ENCODE peak calls at places on chromosomes 1 and 21, in seven cellular contexts. J is activated T-cell treated with anti-CD3 and anti-CD28 coated beads, Interleukin-2, amount 50 U/mL, for 72 hours; W is cardiac septum; X is NCI-H524 treated with DMSO at 0.1 percent for 48 hours; Y is activated CD4-positive, alpha-beta T cell treated with anti-CD3 and anti-CD28 coated beads, Interleukin-2, amount 50 U/mL, for 1 hour; S is epithelial cell of prostate; C is glutamatergic neuron. T is an unnamed sample.

GRCh38 chr1:44237721-44238457 is 24.6 kb downstream of the DMAP1 start:
- DNase-seq in J (peak; percentile 42), W (no peak), X (no peak), Y (peak; percentile 21), S (no peak), C (peak; percentile 79), T (peak; percentile 39)

GRCh38 chr1:17441265-17441992 is 2.0 kb upstream of the RCC2 start:
- DNase-seq in J (peak; percentile 36), W (no peak), X (no peak), Y (no peak), S (peak; percentile 92), C (no peak), T (no peak)

GRCh38 chr1:85612704-85613361 is 32.3 kb downstream of the CCN1 start:
- DNase-seq in J (no peak), W (no peak), X (no peak), Y (no peak), S (no peak), C (no peak), T (no peak)

GRCh38 chr1:27832762-27833161 is 2.2 kb downstream of the PPP1R8 start:
- DNase-seq in J (no peak), W (no peak), X (no peak), Y (no peak), S (no peak), C (no peak), T (no peak)

GRCh38 chr1:117897551-117897950 is 31.9 kb downstream of the GDAP2 start:
- DNase-seq in J (no peak), W (no peak), X (no peak), Y (no peak), S (no peak), C (no peak), T (no peak)

GRCh38 chr1:41658444-41659158 is 174.1 kb upstream of the EDN2 start:
- DNase-seq in J (no peak), W (peak; percentile 73), X (peak; percentile 43), Y (no peak), S (no peak), C (peak; percentile 64), T (no peak)

GRCh38 chr21:35336534-35336933 is 287.4 kb upstream of the RUNX1 start:
- DNase-seq in J (no peak), W (no peak), X (no peak), Y (no peak), S (no peak), C (no peak), T (no peak)

GRCh38 chr1:167911413-167911812 is 2.5 kb downstream of the ADCY10 start:
- DNase-seq in J (no peak), W (no peak), X (no peak), Y (no peak), S (no peak), C (no peak), T (no peak)

GRCh38 chr1:164440222-164440621 is 118.8 kb upstream of the PBX1 start:
- DNase-seq in J (no peak), W (peak; percentile 76), X (no peak), Y (no peak), S (no peak), C (no peak), T (no peak)

GRCh38 chr1:30198805-30199403 is 524.5 kb downstream of the MATN1 start:
- DNase-seq in J (no peak), W (no peak), X (no peak), Y (no peak), S (no peak), C (no peak), T (no peak)

GRCh38 chr1:116847688-116848531 is 61.8 kb upstream of the PTGFRN start:
- DNase-seq in J (peak; percentile 49), W (no peak), X (no peak), Y (no peak), S (no peak), C (no peak), T (no peak)

GRCh38 chr1:93874025-93874651 is 4.9 kb downstream of the DNTTIP2 start:
- DNase-seq in J (no peak), W (no peak), X (no peak), Y (no peak), S (peak; percentile 8), C (no peak), T (no peak)

GRCh38 chr1:154468480-154469240 is 33.4 kb upstream of the TDRD10 start:
- DNase-seq in J (no peak), W (peak; percentile 43), X (no peak), Y (no peak), S (no peak), C (no peak), T (no peak)

GRCh38 chr21:34836103-34836932 is 167.5 kb downstream of the CLIC6 start:
- DNase-seq in J (peak; percentile 68), W (no peak), X (no peak), Y (no peak), S (peak; percentile 60), C (no peak), T (peak; percentile 41)

GRCh38 chr1:25206201-25206600 is 26.1 kb downstream of the SYF2 start:
- DNase-seq in J (no peak), W (no peak), X (no peak), Y (no peak), S (no peak), C (no peak), T (no peak)

GRCh38 chr1:169644298-169644697 is 14.4 kb upstream of the SELP start:
- DNase-seq in J (no peak), W (no peak), X (no peak), Y (no peak), S (no peak), C (no peak), T (no peak)

GRCh38 chr1:167219646-167220536 is 795 bp upstream of the POU2F1 start:
- DNase-seq in J (peak; percentile 90), W (peak; percentile 85), X (peak; percentile 89), Y (peak; percentile 91), S (no peak), C (peak; percentile 88), T (peak; percentile 88)

T was measured in stimulated activated CD4-positive, alpha-beta T cell treated with anti-CD3 and anti-CD28 coated beads, Interleukin-4, amount 100 ng/mL, for 1 hour.